ENCODE peak calls at places on chromosomes 2 and 18, in four cellular contexts. One of them, this sample, is unnamed.

GRCh38 chr2:101690547-101691182 is 6.8 kb upstream of the MAP4K4 start:
- DNase-seq in activated CD8-positive, alpha-beta memory T cell treated with anti-CD3 and anti-CD28 coated beads for 24 hours: no peak
- DNase-seq in hepatocyte: no peak
- DNase-seq in HT-29: peak; percentile 16
- DNase-seq in this sample: no peak

GRCh38 chr2:216691210-216691741 is 4.1 kb downstream of the IGFBP5 start:
- DNase-seq in activated CD8-positive, alpha-beta memory T cell treated with anti-CD3 and anti-CD28 coated beads for 24 hours: no peak
- DNase-seq in hepatocyte: peak; percentile 88
- DNase-seq in HT-29: peak; percentile 48
- DNase-seq in this sample: no peak

GRCh38 chr2:233025706-233026105 is 6.8 kb upstream of the NEU2 start:
- DNase-seq in activated CD8-positive, alpha-beta memory T cell treated with anti-CD3 and anti-CD28 coated beads for 24 hours: no peak
- DNase-seq in hepatocyte: no peak
- DNase-seq in HT-29: no peak
- DNase-seq in this sample: no peak

GRCh38 chr2:104582471-104582870 is 271.4 kb upstream of the POU3F3 start:
- DNase-seq in activated CD8-positive, alpha-beta memory T cell treated with anti-CD3 and anti-CD28 coated beads for 24 hours: no peak
- DNase-seq in hepatocyte: peak; percentile 26
- DNase-seq in HT-29: no peak
- DNase-seq in this sample: no peak

GRCh38 chr2:42163444-42164045 is 5.6 kb upstream of the EML4 start:
- DNase-seq in activated CD8-positive, alpha-beta memory T cell treated with anti-CD3 and anti-CD28 coated beads for 24 hours: no peak
- DNase-seq in hepatocyte: no peak
- DNase-seq in HT-29: no peak
- DNase-seq in this sample: no peak

GRCh38 chr18:6729247-6730091 is at the start of gene ARHGAP28:
- DNase-seq in activated CD8-positive, alpha-beta memory T cell treated with anti-CD3 and anti-CD28 coated beads for 24 hours: no peak
- DNase-seq in hepatocyte: peak; percentile 96
- DNase-seq in HT-29: no peak
- DNase-seq in this sample: peak; percentile 71

GRCh38 chr18:49051323-49051967 is 100.7 kb upstream of the SMAD7 start:
- DNase-seq in activated CD8-positive, alpha-beta memory T cell treated with anti-CD3 and anti-CD28 coated beads for 24 hours: no peak
- DNase-seq in hepatocyte: no peak
- DNase-seq in HT-29: no peak
- DNase-seq in this sample: no peak

GRCh38 chr18:9319333-9319732 is 15.2 kb upstream of the TWSG1 start:
- DNase-seq in activated CD8-positive, alpha-beta memory T cell treated with anti-CD3 and anti-CD28 coated beads for 24 hours: no peak
- DNase-seq in hepatocyte: no peak
- DNase-seq in HT-29: no peak
- DNase-seq in this sample: no peak

GRCh38 chr2:60657673-60658072 is 98.4 kb upstream of the PAPOLG start:
- DNase-seq in activated CD8-positive, alpha-beta memory T cell treated with anti-CD3 and anti-CD28 coated beads for 24 hours: no peak
- DNase-seq in hepatocyte: no peak
- DNase-seq in HT-29: no peak
- DNase-seq in this sample: no peak

GRCh38 chr2:177153805-177154204 is 58.8 kb upstream of the HNRNPA3 start:
- DNase-seq in activated CD8-positive, alpha-beta memory T cell treated with anti-CD3 and anti-CD28 coated beads for 24 hours: no peak
- DNase-seq in hepatocyte: no peak
- DNase-seq in HT-29: no peak
- DNase-seq in this sample: no peak

GRCh38 chr2:19819097-19820065 is 82.4 kb downstream of the TTC32 start:
- DNase-seq in activated CD8-positive, alpha-beta memory T cell treated with anti-CD3 and anti-CD28 coated beads for 24 hours: no peak
- DNase-seq in hepatocyte: no peak
- DNase-seq in HT-29: no peak
- DNase-seq in this sample: peak; percentile 20

GRCh38 chr2:112582314-112582746 is 2.1 kb upstream of the CHCHD5 start:
- DNase-seq in activated CD8-positive, alpha-beta memory T cell treated with anti-CD3 and anti-CD28 coated beads for 24 hours: peak; percentile 67
- DNase-seq in hepatocyte: peak; percentile 75
- DNase-seq in HT-29: peak; percentile 77
- DNase-seq in this sample: peak; percentile 71

GRCh38 chr2:117360586-117360985 is 453.9 kb upstream of the DDX18 start:
- DNase-seq in activated CD8-positive, alpha-beta memory T cell treated with anti-CD3 and anti-CD28 coated beads for 24 hours: no peak
- DNase-seq in hepatocyte: no peak
- DNase-seq in HT-29: no peak
- DNase-seq in this sample: no peak

GRCh38 chr2:188975497-188976102 is 1.4 kb downstream of the COL3A1 start:
- DNase-seq in activated CD8-positive, alpha-beta memory T cell treated with anti-CD3 and anti-CD28 coated beads for 24 hours: no peak
- DNase-seq in hepatocyte: peak; percentile 82
- DNase-seq in HT-29: no peak
- DNase-seq in this sample: no peak

GRCh38 chr2:73337828-73338227 is 44.5 kb upstream of the EGR4 start:
- DNase-seq in activated CD8-positive, alpha-beta memory T cell treated with anti-CD3 and anti-CD28 coated beads for 24 hours: no peak
- DNase-seq in hepatocyte: no peak
- DNase-seq in HT-29: no peak
- DNase-seq in this sample: no peak

GRCh38 chr18:21745234-21745633 is 4.6 kb downstream of the MIB1 start:
- DNase-seq in activated CD8-positive, alpha-beta memory T cell treated with anti-CD3 and anti-CD28 coated beads for 24 hours: no peak
- DNase-seq in hepatocyte: no peak
- DNase-seq in HT-29: no peak
- DNase-seq in this sample: no peak

GRCh38 chr2:42105330-42106256 is 57.8 kb downstream of the PKDCC start:
- DNase-seq in activated CD8-positive, alpha-beta memory T cell treated with anti-CD3 and anti-CD28 coated beads for 24 hours: peak; percentile 81
- DNase-seq in hepatocyte: no peak
- DNase-seq in HT-29: no peak
- DNase-seq in this sample: no peak

GRCh38 chr2:135744761-135745314 is 3.2 kb downstream of the UBXN4 start:
- DNase-seq in activated CD8-positive, alpha-beta memory T cell treated with anti-CD3 and anti-CD28 coated beads for 24 hours: no peak
- DNase-seq in hepatocyte: peak; percentile 39
- DNase-seq in HT-29: peak; percentile 61
- DNase-seq in this sample: peak; percentile 52

GRCh38 chr2:240603846-240604245 is 17.3 kb downstream of the CAPN10 start:
- DNase-seq in activated CD8-positive, alpha-beta memory T cell treated with anti-CD3 and anti-CD28 coated beads for 24 hours: no peak
- DNase-seq in hepatocyte: no peak
- DNase-seq in HT-29: no peak
- DNase-seq in this sample: no peak

GRCh38 chr2:224518806-224519580 is 66.2 kb downstream of the CUL3 start:
- DNase-seq in activated CD8-positive, alpha-beta memory T cell treated with anti-CD3 and anti-CD28 coated beads for 24 hours: no peak
- DNase-seq in hepatocyte: no peak
- DNase-seq in HT-29: no peak
- DNase-seq in this sample: no peak